ENCODE peak calls at places on chromosome 14, in six cellular contexts. Q is mucosa of descending colon, R is pancreas, V is GM23338, N is tibial artery, S is GM23248. T is an unnamed sample.

GRCh38 chr14:58428011-58428807 is 690 bp downstream of the KIAA0586 start:
- DNase-seq in Q (peak; percentile 22), R (no peak), V (peak; percentile 53), N (no peak), S (peak; percentile 78), T (no peak)

GRCh38 chr14:32345311-32345771 is 16.2 kb downstream of the AKAP6 start:
- DNase-seq in Q (peak; percentile 16), R (no peak), V (no peak), N (no peak), S (peak; percentile 35), T (no peak)

GRCh38 chr14:83520837-83521236 is 1987.2 kb upstream of the SEL1L start:
- DNase-seq in Q (no peak), R (no peak), V (no peak), N (no peak), S (peak; percentile 11), T (no peak)

GRCh38 chr14:60250318-60251035 is 1.5 kb downstream of the PPM1A start:
- DNase-seq in Q (peak; percentile 52), R (no peak), V (peak; percentile 23), N (no peak), S (peak; percentile 50), T (no peak)

GRCh38 chr14:96098309-96098998 is 59.3 kb downstream of the C14orf132 start:
- DNase-seq in Q (peak; percentile 37), R (peak; percentile 59), V (peak; percentile 90), N (no peak), S (peak; percentile 81), T (peak; percentile 47)

GRCh38 chr14:51431033-51431709 is 191.1 kb downstream of the TMX1 start:
- DNase-seq in Q (no peak), R (peak; percentile 40), V (no peak), N (no peak), S (peak; percentile 9), T (no peak)

GRCh38 chr14:91985008-91985407 is 37.5 kb upstream of the FBLN5 start:
- DNase-seq in Q (no peak), R (no peak), V (no peak), N (no peak), S (peak; percentile 74), T (no peak)

GRCh38 chr14:77746064-77746463 is 14.9 kb downstream of the SNW1 start:
- DNase-seq in Q (no peak), R (no peak), V (no peak), N (no peak), S (no peak), T (no peak)

GRCh38 chr14:58824106-58824505 is 186.3 kb downstream of the DACT1 start:
- DNase-seq in Q (no peak), R (no peak), V (no peak), N (no peak), S (peak; percentile 67), T (no peak)

GRCh38 chr14:99389171-99389826 is 91.4 kb downstream of the SETD3 start:
- DNase-seq in Q (peak; percentile 65), R (no peak), V (peak; percentile 92), N (no peak), S (peak; percentile 57), T (no peak)

DNA sequence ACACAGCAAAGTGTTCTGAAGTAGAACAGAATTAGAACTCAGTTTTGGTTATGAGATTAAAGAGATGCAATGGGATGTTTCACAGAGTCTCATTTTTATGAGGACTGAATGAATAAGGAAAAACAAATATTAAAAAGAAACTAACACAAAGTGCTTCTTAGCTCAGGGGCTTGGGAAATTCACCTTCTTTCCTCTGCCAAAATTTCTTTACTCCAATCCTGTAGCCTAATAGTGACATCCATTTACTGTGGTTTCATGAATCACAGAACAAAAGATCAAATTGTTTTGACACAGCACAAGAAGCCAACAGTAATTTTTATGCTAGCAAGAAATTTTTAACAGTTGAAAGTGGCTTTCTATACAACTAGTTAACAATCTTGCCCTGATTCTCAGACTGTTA is 37.7 kb downstream of the AREL1 start:
- DNase-seq in Q (no peak), R (no peak), V (no peak), N (no peak), S (no peak), T (no peak)
- H3K36me3 ChIP-seq in Q (no peaks in the 10 kb centered on the region), R (peaks cover 31% of the 10 kb centered on the region), V (peaks cover 27% of the 10 kb centered on the region), N (peaks cover 46% of the 10 kb centered on the region), S (peaks cover 33% of the 10 kb centered on the region), T (no peaks in the 10 kb centered on the region)

GRCh38 chr14:90005441-90005840 is 49.7 kb downstream of the TDP1 start:
- DNase-seq in Q (no peak), R (no peak), V (no peak), N (no peak), S (no peak), T (no peak)

GRCh38 chr14:90000935-90001334 is 45.2 kb downstream of the TDP1 start:
- DNase-seq in Q (no peak), R (no peak), V (no peak), N (no peak), S (no peak), T (no peak)

GRCh38 chr14:90003526-90004312 is 48.0 kb downstream of the TDP1 start:
- DNase-seq in Q (no peak), R (no peak), V (no peak), N (no peak), S (no peak), T (no peak)

GRCh38 chr14:90005939-90006530 is 50.3 kb downstream of the TDP1 start:
- DNase-seq in Q (no peak), R (no peak), V (no peak), N (no peak), S (no peak), T (no peak)
- H3K36me3 ChIP-seq in Q (no peaks in the 10 kb centered on the region), R (no peaks in the 10 kb centered on the region), V (peaks cover 14% of the 10 kb centered on the region), N (peaks cover 12% of the 10 kb centered on the region), S (peaks cover 3% of the 10 kb centered on the region), T (no peaks in the 10 kb centered on the region)

DNA sequence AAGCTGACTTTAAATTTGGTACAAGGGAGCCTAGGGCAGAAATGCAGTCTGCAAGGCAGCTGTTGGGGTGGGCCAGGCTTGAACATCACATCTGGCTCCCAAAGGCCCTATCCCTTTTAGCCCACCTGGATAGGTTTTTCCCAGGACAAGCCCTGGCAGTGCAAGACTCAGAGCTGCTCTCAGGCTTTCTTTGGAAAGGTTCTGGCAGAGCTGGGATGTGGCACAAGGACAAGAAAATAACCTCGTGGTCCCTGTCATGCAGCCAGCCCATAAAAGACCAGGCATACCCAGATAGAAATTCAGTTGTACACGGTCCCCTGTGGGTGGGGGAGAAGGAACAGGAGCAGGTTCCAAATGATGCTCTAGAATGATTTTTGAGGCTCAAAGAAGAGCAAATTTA is 206.9 kb downstream of the TTC7B start:
- DNase-seq in Q (no peak), R (no peak), V (no peak), N (no peak), S (no peak), T (no peak)
- H3K36me3 ChIP-seq in Q (no peaks in the 10 kb centered on the region), R (no peaks in the 10 kb centered on the region), V (no peaks in the 10 kb centered on the region), N (no peaks in the 10 kb centered on the region), S (no peaks in the 10 kb centered on the region), T (peaks cover 8% of the 10 kb centered on the region)

DNA sequence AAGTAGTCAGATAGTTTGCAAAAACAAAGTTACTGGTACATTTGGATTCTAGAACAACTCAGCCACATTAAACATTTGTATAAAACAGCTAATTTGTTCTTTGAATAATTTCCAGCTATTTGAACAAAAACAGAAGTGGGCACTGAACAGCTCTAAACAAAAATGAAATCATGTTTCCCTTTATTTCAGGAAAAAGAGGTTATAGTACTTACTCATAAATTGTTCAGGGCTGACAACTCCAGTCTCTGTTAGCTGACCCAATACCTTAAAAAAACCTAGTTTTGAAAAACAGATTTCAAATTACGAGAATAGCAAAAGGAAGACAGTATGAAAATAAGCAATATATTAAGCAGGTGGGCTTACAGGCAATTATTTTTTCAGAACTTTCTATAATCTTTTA is 8.2 kb downstream of the GNPNAT1 start:
- DNase-seq in Q (no peak), R (no peak), V (no peak), N (no peak), S (peak; percentile 38), T (no peak)
- H3K36me3 ChIP-seq in Q (no peaks in the 10 kb centered on the region), R (no peaks in the 10 kb centered on the region), V (no peaks in the 10 kb centered on the region), N (peaks cover 12% of the 10 kb centered on the region), S (peaks cover 43% of the 10 kb centered on the region), T (peaks cover 27% of the 10 kb centered on the region)

GRCh38 chr14:68971411-68972035 is 7.6 kb downstream of the ACTN1 start:
- DNase-seq in Q (no peak), R (no peak), V (no peak), N (no peak), S (no peak), T (no peak)
- H3K36me3 ChIP-seq in Q (no peaks in the 10 kb centered on the region), R (no peaks in the 10 kb centered on the region), V (no peaks in the 10 kb centered on the region), N (peaks cover 26% of the 10 kb centered on the region), S (peaks cover 32% of the 10 kb centered on the region), T (no peaks in the 10 kb centered on the region)

GRCh38 chr14:24165785-24166184 is 4.7 kb downstream of the IRF9 start:
- DNase-seq in Q (no peak), R (no peak), V (no peak), N (no peak), S (no peak), T (no peak)
- H3K36me3 ChIP-seq in Q (no peaks in the 10 kb centered on the region), R (peaks cover 24% of the 10 kb centered on the region), V (no peaks in the 10 kb centered on the region), N (peaks cover 63% of the 10 kb centered on the region), S (peaks cover 38% of the 10 kb centered on the region), T (peaks cover 86% of the 10 kb centered on the region)

GRCh38 chr14:104715871-104716270 is 8.2 kb upstream of the ADSS1 start:
- DNase-seq in Q (no peak), R (no peak), V (no peak), N (no peak), S (no peak), T (no peak)
- H3K36me3 ChIP-seq in Q (peaks cover 12% of the 10 kb centered on the region), R (peaks cover 4% of the 10 kb centered on the region), V (no peaks in the 10 kb centered on the region), N (peaks cover 81% of the 10 kb centered on the region), S (no peaks in the 10 kb centered on the region), T (peaks cover 87% of the 10 kb centered on the region)

T was measured in left lung.